ENCODE peak calls at places on chromosomes 13 and 19, in six cellular contexts. N is adrenal gland, D is WERI-Rb-1, Q is astrocyte of the spinal cord, Y is lung, S is GM13976. V is an unnamed sample.

GRCh38 chr19:3154957-3155736 is 19.3 kb downstream of the GNA15 start:
- DNase-seq in N (peak), D (no peak), Q (peak), Y (peak), S (peak), V (no peak)

GRCh38 chr13:109243311-109243951 is 543.0 kb downstream of the IRS2 start:
- DNase-seq in N (no peak), D (no peak), Q (peak), Y (no peak), S (no peak), V (no peak)

GRCh38 chr19:22052644-22053013 is 345 bp downstream of the ZNF257 start:
- DNase-seq in N (peak), D (no peak), Q (no peak), Y (no peak), S (no peak), V (no peak)

GRCh38 chr13:44012910-44013309 is 133.2 kb downstream of the LACC1 start:
- DNase-seq in N (no peak), D (no peak), Q (peak), Y (no peak), S (no peak), V (no peak)

GRCh38 chr13:106537521-106537920 is 2.1 kb upstream of the EFNB2 start:
- DNase-seq in N (no peak), D (no peak), Q (no peak), Y (no peak), S (no peak), V (no peak)

GRCh38 chr13:41200126-41200525 is 5.8 kb upstream of the KBTBD7 start:
- DNase-seq in N (no peak), D (no peak), Q (no peak), Y (no peak), S (no peak), V (no peak)

GRCh38 chr19:37955986-37956385 is 49.0 kb downstream of the SIPA1L3 start:
- DNase-seq in N (no peak), D (no peak), Q (no peak), Y (no peak), S (no peak), V (no peak)

GRCh38 chr19:8305798-8306197 is 2.4 kb downstream of the CD320 start:
- DNase-seq in N (no peak), D (peak), Q (no peak), Y (peak), S (no peak), V (no peak)

GRCh38 chr19:13748169-13748884 is 16.0 kb upstream of the MRI1 start:
- DNase-seq in N (peak), D (no peak), Q (peak), Y (no peak), S (no peak), V (no peak)

GRCh38 chr13:113275387-113275786 is 21.7 kb upstream of the LAMP1 start:
- DNase-seq in N (peak), D (peak), Q (peak), Y (peak), S (peak), V (peak)

GRCh38 chr19:45715139-45715538 is 15.6 kb downstream of the FBXO46 start:
- DNase-seq in N (no peak), D (no peak), Q (no peak), Y (no peak), S (no peak), V (no peak)
- TF ChIP-seq CTCF in N (no peak), D (no peak), Q (no peak), Y (no peak), S (no peak), V (no peak)

DNA sequence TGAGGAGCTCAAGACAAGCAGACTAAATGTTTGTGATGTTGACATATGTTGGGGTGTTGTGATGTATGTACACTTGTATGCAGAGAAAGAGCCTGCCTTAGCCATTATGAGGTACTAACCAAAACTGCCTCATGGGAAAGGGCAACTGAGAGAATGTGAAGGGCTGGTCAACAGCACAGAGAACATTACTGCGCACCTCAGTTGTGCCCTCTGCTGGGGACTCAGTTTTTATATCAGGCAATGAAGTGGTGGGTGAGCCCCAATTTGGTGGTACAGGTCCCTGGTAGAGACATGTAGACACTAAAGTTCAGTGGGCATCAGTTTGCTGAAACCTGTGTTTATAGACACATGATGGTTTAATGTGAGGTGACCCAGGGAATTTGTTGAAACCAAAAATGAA is 286.9 kb downstream of the DCT start:
- DNase-seq in N (no peak), D (peak), Q (peak), Y (no peak), S (peak), V (peak)
- TF ChIP-seq CTCF in N (peak), D (peak), Q (peak), Y (no peak), S (peak), V (peak)

GRCh38 chr13:92197669-92198068 is 799.2 kb downstream of the GPC5 start:
- DNase-seq in N (no peak), D (no peak), Q (peak), Y (no peak), S (no peak), V (no peak)
- TF ChIP-seq CTCF in N (no peak), D (no peak), Q (no peak), Y (no peak), S (no peak), V (no peak)

GRCh38 chr19:15169541-15170285 is 31.1 kb downstream of the NOTCH3 start:
- DNase-seq in N (no peak), D (no peak), Q (no peak), Y (no peak), S (no peak), V (no peak)

GRCh38 chr19:15177269-15178116 is 23.3 kb downstream of the NOTCH3 start:
- DNase-seq in N (peak), D (peak), Q (peak), Y (peak), S (peak), V (peak)

GRCh38 chr19:15175609-15176008 is 25.2 kb downstream of the NOTCH3 start:
- DNase-seq in N (no peak), D (no peak), Q (no peak), Y (no peak), S (no peak), V (no peak)

GRCh38 chr19:15170345-15170744 is 30.4 kb downstream of the NOTCH3 start:
- DNase-seq in N (no peak), D (no peak), Q (no peak), Y (no peak), S (peak), V (no peak)

DNA sequence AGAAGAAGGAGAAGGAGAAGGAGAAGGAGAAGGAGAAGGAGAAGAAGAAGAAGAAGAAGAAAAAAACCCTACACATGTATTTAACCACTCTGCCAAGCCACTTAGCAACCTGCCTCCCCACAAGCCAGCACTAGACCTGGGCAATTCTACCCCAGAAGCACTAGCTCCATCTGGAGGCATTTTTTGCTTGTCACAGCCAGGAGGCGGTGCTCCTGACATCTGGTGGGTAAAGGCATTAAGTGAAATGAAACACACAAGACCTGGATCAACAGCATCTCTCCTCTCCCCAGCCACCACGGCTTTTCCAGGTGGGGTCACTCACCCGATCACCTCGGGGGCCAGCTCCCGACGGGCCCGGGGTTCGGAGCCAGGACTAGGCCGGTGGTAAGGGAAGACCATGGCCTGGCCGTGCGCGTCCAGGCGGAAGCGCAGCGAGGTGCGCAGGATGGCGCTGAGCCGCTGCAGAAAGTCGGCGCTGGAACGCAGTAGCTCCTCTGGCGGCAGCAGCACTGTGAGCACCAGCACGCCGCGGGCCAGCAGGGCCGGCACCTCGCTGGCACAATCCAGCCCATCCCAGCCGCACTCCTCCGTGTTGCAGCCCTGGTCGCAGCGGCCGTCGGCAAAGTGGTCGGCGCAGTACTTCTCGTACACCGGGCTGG is 26.9 kb downstream of the NOTCH3 start:
- DNase-seq in N (no peak), D (peak), Q (no peak), Y (no peak), S (no peak), V (no peak)
- TF ChIP-seq CTCF in N (no peak), D (peak), Q (no peak), Y (no peak), S (peak), V (no peak)

V was measured in neural crest cell.